ENCODE peak calls at places on chromosome 4, in six cellular contexts. L is dermis blood vessel endothelial cell; K is sigmoid colon; Y is SK-N-SH; Q is CD4-positive, CD25-positive, alpha-beta regulatory T cell; N is AG09319. M is an unnamed sample.

GRCh38 chr4:176377705-176378302 is 58.0 kb downstream of the SPCS3 start:
- DNase-seq in K (no peak), N (no peak), Q (no peak), L (peak), Y (peak), M (no peak)

GRCh38 chr4:174681723-174682300 is 147.2 kb downstream of the GLRA3 start:
- DNase-seq in Y (no peak), K (no peak), N (no peak), L (no peak), Q (no peak), M (peak)

GRCh38 chr4:84563002-84563401 is 19.9 kb upstream of the CDS1 start:
- DNase-seq in L (no peak), Y (no peak), N (no peak), K (no peak), Q (no peak), M (no peak)

GRCh38 chr4:97103252-97103651 is 1040.0 kb downstream of the STPG2 start:
- DNase-seq in Y (no peak), L (no peak), N (no peak), K (no peak), Q (no peak), M (no peak)

GRCh38 chr4:105637409-105638258 is 70.9 kb downstream of the INTS12 start:
- DNase-seq in Q (no peak), Y (peak), N (no peak), K (peak), L (peak), M (no peak)

GRCh38 chr4:147307896-147308680 is 172.8 kb upstream of the EDNRA start:
- DNase-seq in N (no peak), K (no peak), Y (no peak), Q (no peak), L (no peak), M (no peak)

GRCh38 chr4:61180405-61180804 is 19.7 kb upstream of the ADGRL3 start:
- DNase-seq in K (no peak), Y (no peak), Q (no peak), L (no peak), N (no peak), M (no peak)

GRCh38 chr4:141074098-141074878 is 59.0 kb downstream of the RNF150 start:
- DNase-seq in Q (no peak), Y (no peak), K (no peak), L (no peak), N (peak), M (no peak)

GRCh38 chr4:101972791-101973190 is 182.3 kb downstream of the BANK1 start:
- DNase-seq in K (no peak), N (no peak), Q (no peak), Y (no peak), L (no peak), M (no peak)

GRCh38 chr4:67103001-67103737 is 442.1 kb downstream of the CENPC start:
- DNase-seq in Q (no peak), K (no peak), Y (no peak), L (no peak), N (no peak), M (no peak)

GRCh38 chr4:148442830-148443549 is 776 bp upstream of the NR3C2 start:
- DNase-seq in Y (peak), K (peak), L (peak), Q (no peak), N (no peak), M (no peak)

GRCh38 chr4:75831856-75832405 is 70.3 kb downstream of the PPEF2 start:
- DNase-seq in K (no peak), N (no peak), L (no peak), Q (no peak), Y (no peak), M (no peak)

GRCh38 chr4:2932951-2933565 is 30.1 kb downstream of the NOP14 start:
- DNase-seq in Y (peak), N (no peak), K (peak), L (peak), Q (no peak), M (no peak)

GRCh38 chr4:108690738-108691137 is 40.3 kb downstream of the OSTC start:
- DNase-seq in L (no peak), N (no peak), K (no peak), Q (no peak), Y (no peak), M (no peak)

GRCh38 chr4:41887821-41888699 is 47.2 kb upstream of the TMEM33 start:
- DNase-seq in L (peak), Q (no peak), K (no peak), Y (no peak), N (peak), M (no peak)

GRCh38 chr4:143287571-143287923 is 49.1 kb upstream of the GAB1 start:
- DNase-seq in K (no peak), Q (no peak), Y (no peak), L (no peak), N (no peak), M (no peak)

GRCh38 chr4:85842540-85842939 is 367.6 kb downstream of the ARHGAP24 start:
- DNase-seq in Y (no peak), L (peak), K (no peak), N (no peak), Q (no peak), M (no peak)

GRCh38 chr4:182748949-182749348 is 168.2 kb downstream of the DCTD start:
- DNase-seq in K (no peak), Q (no peak), Y (no peak), L (peak), N (no peak), M (no peak)

GRCh38 chr4:108540536-108540935 is 79.8 kb upstream of the RPL34 start:
- DNase-seq in Y (no peak), Q (no peak), K (no peak), L (no peak), N (no peak), M (peak)

GRCh38 chr4:185713272-185713671 is 98.7 kb downstream of the SORBS2 start:
- DNase-seq in L (peak), Y (no peak), N (no peak), K (no peak), Q (no peak), M (no peak)

GRCh38 chr4:142846729-142847606 is 867 bp upstream of the INPP4B start:
- DNase-seq in Y (peak), Q (peak), L (peak), N (no peak), K (no peak), M (no peak)

GRCh38 chr4:55733874-55734437 is 85.6 kb upstream of the EXOC1L start:
- DNase-seq in Q (no peak), Y (peak), N (peak), K (no peak), L (peak), M (peak)

GRCh38 chr4:184317234-184317918 is 99.7 kb upstream of the ENPP6 start:
- DNase-seq in L (peak), Y (no peak), N (no peak), K (no peak), Q (no peak), M (no peak)

GRCh38 chr4:86220137-86220536 is 139.7 kb downstream of the MAPK10 start:
- DNase-seq in Y (no peak), L (no peak), Q (no peak), K (no peak), N (no peak), M (no peak)

GRCh38 chr4:84691170-84691691 is 108.3 kb downstream of the CDS1 start:
- DNase-seq in Q (no peak), L (peak), N (peak), K (no peak), Y (no peak), M (peak)

GRCh38 chr4:86730310-86730709 is 118.9 kb downstream of the SLC10A6 start:
- DNase-seq in N (no peak), K (no peak), L (no peak), Y (no peak), Q (no peak), M (no peak)

GRCh38 chr4:179625391-179625790 is 2183.2 kb upstream of the AGA start:
- DNase-seq in Y (no peak), N (no peak), K (no peak), Q (no peak), L (no peak), M (peak)

GRCh38 chr4:121709766-121710405 is 13.1 kb upstream of the ANXA5 start:
- DNase-seq in L (no peak), K (no peak), N (no peak), Y (no peak), Q (no peak), M (no peak)

GRCh38 chr4:26786916-26787315 is 73.7 kb upstream of the STIM2 start:
- DNase-seq in Y (no peak), N (no peak), K (no peak), Q (no peak), L (no peak), M (no peak)

GRCh38 chr4:139556735-139557505 is 901 bp upstream of the SETD7 start:
- DNase-seq in K (peak), Y (peak), Q (peak), L (peak), N (no peak), M (no peak)

GRCh38 chr4:38119663-38120374 is 159.6 kb downstream of the PTTG2 start:
- DNase-seq in N (peak), Y (peak), K (no peak), L (no peak), Q (no peak), M (peak)

GRCh38 chr4:44493924-44494323 is 45.3 kb upstream of the KCTD8 start:
- DNase-seq in L (peak), N (no peak), Q (no peak), K (no peak), Y (peak), M (peak)

GRCh38 chr4:185811509-185812364 is at the start of gene SORBS2:
- DNase-seq in L (no peak), N (no peak), Y (peak), Q (no peak), K (peak), M (no peak)

GRCh38 chr4:167218022-167218608 is 16.2 kb downstream of the SPOCK3 start:
- DNase-seq in L (no peak), Q (no peak), K (no peak), Y (no peak), N (no peak), M (no peak)

GRCh38 chr4:127632420-127633403 is at the start of gene INTU:
- DNase-seq in K (peak), N (peak), Q (no peak), Y (peak), L (peak), M (peak)

GRCh38 chr4:73576366-73576765 is 43.9 kb downstream of the RASSF6 start:
- DNase-seq in L (no peak), Y (no peak), Q (no peak), K (no peak), N (no peak), M (no peak)

GRCh38 chr4:55866290-55866907 is 13.0 kb downstream of the EXOC1 start:
- DNase-seq in L (peak), N (peak), K (no peak), Y (no peak), Q (no peak), M (peak)

GRCh38 chr4:131091896-131092295 is 1995.9 kb downstream of the C4orf33 start:
- DNase-seq in Y (peak), L (peak), N (no peak), K (no peak), Q (no peak), M (peak)

M was measured in COLO829.